ENCODE peak calls at places on chromosome 16, in six cellular contexts. W is AG04450; S is lower leg skin; D is kidney epithelial cell; X is sigmoid colon; O is CD4-positive, alpha-beta memory T cell. G is an unnamed sample.

GRCh38 chr16:84508502-84508901 is 4.0 kb upstream of the MEAK7 start:
- DNase-seq in X (no peak), W (no peak), S (no peak), O (peak; percentile 44), D (no peak), G (no peak)

GRCh38 chr16:86566601-86566965 is at the start of gene FOXC2:
- DNase-seq in S (peak; percentile 63), D (peak; percentile 77), X (peak; percentile 80), O (no peak), W (peak; percentile 81), G (peak; percentile 87)

GRCh38 chr16:14180431-14181059 is 109.4 kb downstream of the MRTFB start:
- DNase-seq in W (no peak), X (no peak), O (no peak), D (no peak), S (no peak), G (peak; percentile 26)

GRCh38 chr16:24001706-24002105 is 165.9 kb downstream of the PRKCB start:
- DNase-seq in X (no peak), S (no peak), W (no peak), D (no peak), O (no peak), G (no peak)

GRCh38 chr16:4454618-4455017 is 19.8 kb downstream of the NMRAL1 start:
- DNase-seq in S (no peak), D (no peak), X (no peak), O (no peak), W (no peak), G (no peak)

GRCh38 chr16:21626659-21627277 is 25.6 kb downstream of the IGSF6 start:
- DNase-seq in S (peak; percentile 71), W (peak; percentile 42), O (peak; percentile 37), X (peak; percentile 70), D (peak; percentile 66), G (peak; percentile 51)

GRCh38 chr16:68737730-68738590 is 868 bp downstream of the CDH1 start:
- DNase-seq in D (no peak), X (no peak), S (no peak), O (no peak), W (no peak), G (peak; percentile 82)

GRCh38 chr16:10256855-10257641 is 74.8 kb upstream of the GRIN2A start:
- DNase-seq in O (peak; percentile 36), W (no peak), X (no peak), D (no peak), S (no peak), G (peak; percentile 30)

GRCh38 chr16:2987854-2988253 is 7.6 kb upstream of the PKMYT1 start:
- DNase-seq in W (no peak), S (no peak), O (no peak), X (no peak), D (no peak), G (no peak)

GRCh38 chr16:78126662-78127061 is 27.2 kb downstream of the WWOX start:
- DNase-seq in O (no peak), S (no peak), X (no peak), D (no peak), W (no peak), G (no peak)

GRCh38 chr16:78906135-78906534 is 694.4 kb downstream of the MAF start:
- DNase-seq in W (no peak), X (no peak), O (no peak), D (no peak), S (no peak), G (no peak)

GRCh38 chr16:86899757-86900156 is 321.4 kb downstream of the FOXL1 start:
- DNase-seq in W (no peak), O (no peak), S (no peak), X (no peak), D (no peak), G (no peak)

GRCh38 chr16:66382966-66383299 is 16.4 kb downstream of the CDH5 start:
- DNase-seq in W (peak; percentile 52), S (no peak), O (no peak), X (no peak), D (peak; percentile 95), G (no peak)

GRCh38 chr16:81647527-81647926 is 131.6 kb upstream of the PLCG2 start:
- DNase-seq in X (no peak), S (no peak), O (no peak), W (no peak), D (peak; percentile 56), G (no peak)

GRCh38 chr16:73531021-73531420 is 483.1 kb upstream of the ZFHX3 start:
- DNase-seq in X (no peak), D (no peak), O (no peak), S (no peak), W (no peak), G (no peak)

GRCh38 chr16:73149329-73149728 is 101.4 kb upstream of the ZFHX3 start:
- DNase-seq in X (no peak), S (no peak), D (no peak), O (no peak), W (no peak), G (no peak)

GRCh38 chr16:70478912-70479341 is 24.5 kb downstream of the FCSK start:
- DNase-seq in W (no peak), S (no peak), D (no peak), O (no peak), X (no peak), G (no peak)

GRCh38 chr16:46568472-46569230 is 52.5 kb downstream of the SHCBP1 start:
- DNase-seq in S (no peak), X (no peak), O (no peak), D (no peak), W (no peak), G (no peak)

GRCh38 chr16:71230122-71230845 is at the start of gene HYDIN:
- DNase-seq in S (no peak), O (no peak), W (no peak), D (peak; percentile 60), X (no peak), G (peak; percentile 88)

GRCh38 chr16:52861614-52862022 is 191.1 kb downstream of the CHD9NB start:
- DNase-seq in X (no peak), S (no peak), O (no peak), D (no peak), W (no peak), G (no peak)

GRCh38 chr16:8200839-8201238 is 389.5 kb downstream of the TMEM114 start:
- DNase-seq in D (no peak), O (no peak), S (no peak), X (no peak), W (no peak), G (no peak)

GRCh38 chr16:27318399-27319256 is 4.9 kb downstream of the IL4R start:
- DNase-seq in S (no peak), D (no peak), W (no peak), O (peak; percentile 33), X (peak; percentile 77), G (peak; percentile 79)

GRCh38 chr16:70725912-70726828 is 40.3 kb upstream of the MTSS2 start:
- DNase-seq in S (no peak), O (no peak), W (no peak), X (peak; percentile 93), D (no peak), G (peak; percentile 89)

GRCh38 chr16:70157477-70158260 is 15.9 kb upstream of the CLEC18C start:
- DNase-seq in O (no peak), X (no peak), D (no peak), S (no peak), W (no peak), G (no peak)

GRCh38 chr16:72891291-72892227 is 156.4 kb downstream of the ZFHX3 start:
- DNase-seq in S (no peak), O (no peak), W (no peak), D (no peak), X (no peak), G (no peak)

GRCh38 chr16:80948886-80949502 is 57.7 kb downstream of the CMC2 start:
- DNase-seq in S (no peak), X (no peak), W (no peak), D (no peak), O (no peak), G (peak; percentile 27)

GRCh38 chr16:49492896-49493620 is 119.5 kb downstream of the C16orf78 start:
- DNase-seq in S (no peak), W (no peak), D (no peak), X (no peak), O (no peak), G (no peak)

GRCh38 chr16:57278494-57278893 is 6.0 kb downstream of the PLLP start:
- DNase-seq in X (no peak), O (no peak), S (no peak), D (no peak), W (no peak), G (no peak)
- H3K4me3 ChIP-seq in X (no peak overlapping the region), O (no peak overlapping the region), S (no peak overlapping the region), D (no peak overlapping the region), W (no peak overlapping the region), G (no peak overlapping the region)

DNA sequence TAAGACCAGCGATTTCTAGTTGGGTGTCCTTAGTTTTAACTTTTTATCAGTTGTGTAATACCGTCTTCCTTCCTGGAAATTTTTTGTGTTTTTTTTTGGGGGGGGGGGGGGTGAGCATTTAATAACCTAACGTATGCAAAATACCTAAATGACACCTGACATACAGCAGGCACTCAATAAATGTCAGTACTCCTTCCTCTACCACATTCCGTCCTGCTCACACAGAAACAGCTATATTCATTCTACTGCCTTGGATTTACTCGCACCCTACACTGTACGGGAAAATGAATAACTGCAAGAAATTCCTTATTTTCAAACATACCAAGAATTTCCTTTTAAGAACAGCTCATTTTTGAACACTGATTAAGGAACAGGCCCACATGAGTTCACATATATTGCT is 5.3 kb downstream of the XYLT1 start:
- DNase-seq in X (no peak), S (no peak), O (no peak), D (no peak), W (no peak), G (no peak)
- H3K4me3 ChIP-seq in X (no peak overlapping the region), S (no peak overlapping the region), O (no peak overlapping the region), D (no peak overlapping the region), W (no peak overlapping the region), G (no peak overlapping the region)

GRCh38 chr16:11316331-11317015 is 28.8 kb upstream of the RMI2 start:
- DNase-seq in O (no peak), X (no peak), W (no peak), D (no peak), S (no peak), G (no peak)

GRCh38 chr16:11319529-11320146 is 25.6 kb upstream of the RMI2 start:
- DNase-seq in W (no peak), S (no peak), X (no peak), O (no peak), D (no peak), G (no peak)

GRCh38 chr16:11320170-11320569 is 25.1 kb upstream of the RMI2 start:
- DNase-seq in O (no peak), W (no peak), S (no peak), X (no peak), D (no peak), G (no peak)

GRCh38 chr16:11321662-11322061 is 23.6 kb upstream of the RMI2 start:
- DNase-seq in W (no peak), S (no peak), D (no peak), X (no peak), O (no peak), G (no peak)

DNA sequence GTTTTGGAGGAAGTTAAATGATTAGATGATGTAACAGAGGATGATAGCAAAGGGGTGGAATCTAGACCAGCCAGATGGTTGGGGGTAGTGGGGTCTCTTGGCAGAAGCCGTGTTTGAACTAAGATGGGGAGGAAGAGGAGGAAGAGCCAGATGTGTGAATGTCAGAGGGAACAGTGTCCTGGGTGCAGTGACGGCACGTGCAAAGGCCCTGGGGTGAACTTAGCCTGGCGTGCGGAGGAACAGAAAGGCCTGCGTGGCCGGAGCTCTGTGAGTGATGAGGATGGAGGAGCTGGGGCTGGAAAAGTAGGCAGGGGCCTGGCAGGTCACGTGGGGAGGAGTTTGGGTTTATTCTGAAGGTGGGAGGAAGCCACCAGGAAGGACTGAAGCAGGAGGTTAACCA is 26.4 kb upstream of the RMI2 start:
- DNase-seq in D (no peak), S (no peak), O (no peak), X (no peak), W (no peak), G (no peak)
- H3K4me3 ChIP-seq in D (no peak overlapping the region), S (no peak overlapping the region), O (no peak overlapping the region), X (no peak overlapping the region), W (no peak overlapping the region), G (no peak overlapping the region)

GRCh38 chr16:11955713-11956123 is 9.3 kb upstream of the TNFRSF17 start:
- DNase-seq in W (peak; percentile 87), D (peak; percentile 56), O (no peak), S (peak; percentile 57), X (peak; percentile 43), G (no peak)
- H3K4me3 ChIP-seq in W (no peak overlapping the region), D (no peak overlapping the region), O (no peak overlapping the region), S (no peak overlapping the region), X (no peak overlapping the region), G (no peak overlapping the region)